ENCODE peak calls at places on chromosomes 13 and 19, in nine cellular contexts. L is CD14-positive monocyte; P is T-helper 17 cell; U is AG08396; M is Caki2; Y is HS-5; O is HS-27A; J is stimulated activated CD4-positive, alpha-beta T cell treated with anti-CD3 and anti-CD28 coated beads, Interleukin-12 subunit alpha, Interleukin-12 subunit beta, amount 100 ng/mL, for 24 hours; I is fibroblast of lung. S is an unnamed sample.

GRCh38 chr13:26518433-26519084 is 38.9 kb upstream of the WASF3 start:
- DNase-seq in L (no peak), P (no peak), U (no peak), M (no peak), Y (no peak), O (no peak), J (no peak), I (no peak), S (no peak)

GRCh38 chr13:100725472-100725871 is 50.9 kb upstream of the TMTC4 start:
- DNase-seq in L (no peak), P (no peak), U (no peak), M (no peak), Y (no peak), O (no peak), J (no peak), I (no peak), S (no peak)

GRCh38 chr19:55613396-55613795 is 7.9 kb downstream of the ZNF865 start:
- DNase-seq in L (no peak), P (no peak), U (no peak), M (no peak), Y (no peak), O (no peak), J (no peak), I (no peak), S (no peak)

GRCh38 chr19:54432144-54432738 is 16.8 kb upstream of the LENG8 start:
- DNase-seq in L (no peak), P (no peak), U (no peak), M (peak; percentile 12), Y (no peak), O (no peak), J (no peak), I (no peak), S (no peak)

GRCh38 chr13:97342936-97343335 is 91.0 kb upstream of the RAP2A start:
- DNase-seq in L (no peak), P (no peak), U (no peak), M (no peak), Y (no peak), O (no peak), J (no peak), I (no peak), S (no peak)

GRCh38 chr13:40477623-40478608 is 188.5 kb downstream of the FOXO1 start:
- DNase-seq in L (peak; percentile 71), P (no peak), U (no peak), M (no peak), Y (no peak), O (no peak), J (no peak), I (peak; percentile 22), S (no peak)

GRCh38 chr19:19485161-19485997 is 30.0 kb downstream of the TSSK6 start:
- DNase-seq in L (no peak), P (no peak), U (peak; percentile 44), M (no peak), Y (no peak), O (no peak), J (no peak), I (peak; percentile 65), S (no peak)

GRCh38 chr19:38270587-38271167 is 6.3 kb downstream of the SPINT2 start:
- DNase-seq in L (no peak), P (no peak), U (no peak), M (peak; percentile 93), Y (no peak), O (no peak), J (no peak), I (peak; percentile 54), S (no peak)

GRCh38 chr19:2974342-2974932 is 2.9 kb upstream of the TLE6 start:
- DNase-seq in L (no peak), P (no peak), U (peak; percentile 11), M (no peak), Y (no peak), O (no peak), J (no peak), I (peak; percentile 14), S (no peak)

GRCh38 chr19:48606463-48607358 is at the start of gene SPACA4:
- DNase-seq in L (no peak), P (no peak), U (no peak), M (no peak), Y (no peak), O (no peak), J (no peak), I (no peak), S (no peak)

GRCh38 chr13:20702945-20703784 is at the start of gene IL17D:
- DNase-seq in L (no peak), P (peak; percentile 27), U (peak; percentile 68), M (peak; percentile 16), Y (no peak), O (no peak), J (no peak), I (no peak), S (peak; percentile 50)

GRCh38 chr19:12984683-12985048 is 10.6 kb upstream of the NFIX start:
- DNase-seq in L (no peak), P (no peak), U (no peak), M (no peak), Y (no peak), O (no peak), J (no peak), I (no peak), S (peak; percentile 9)

GRCh38 chr19:47758433-47758784 is 13.1 kb downstream of the NOP53 start:
- DNase-seq in L (no peak), P (no peak), U (no peak), M (no peak), Y (no peak), O (no peak), J (no peak), I (no peak), S (no peak)

GRCh38 chr19:32041681-32042292 is 303.6 kb upstream of the ZNF507 start:
- DNase-seq in L (no peak), P (no peak), U (peak; percentile 54), M (no peak), Y (no peak), O (no peak), J (peak; percentile 5), I (peak; percentile 21), S (peak; percentile 41)

GRCh38 chr13:48624858-48625257 is 28.9 kb upstream of the CYSLTR2 start:
- DNase-seq in L (no peak), P (no peak), U (no peak), M (no peak), Y (no peak), O (no peak), J (no peak), I (peak; percentile 10), S (no peak)

GRCh38 chr19:5345895-5346386 is 5.3 kb upstream of the PTPRS start:
- DNase-seq in L (no peak), P (no peak), U (no peak), M (peak; percentile 65), Y (peak; percentile 1), O (no peak), J (no peak), I (peak; percentile 84), S (no peak)

GRCh38 chr13:22110368-22110767 is 439.5 kb downstream of the FGF9 start:
- DNase-seq in L (no peak), P (no peak), U (no peak), M (no peak), Y (no peak), O (no peak), J (no peak), I (no peak), S (no peak)

GRCh38 chr19:28446511-28446910 is 766.4 kb downstream of the UQCRFS1 start:
- DNase-seq in L (no peak), P (no peak), U (no peak), M (no peak), Y (no peak), O (no peak), J (no peak), I (no peak), S (no peak)

GRCh38 chr13:107192289-107192688 is 624.4 kb upstream of the ARGLU1 start:
- DNase-seq in L (no peak), P (no peak), U (no peak), M (peak; percentile 43), Y (no peak), O (no peak), J (no peak), I (peak; percentile 60), S (no peak)

GRCh38 chr19:37148214-37148613 is 24.3 kb downstream of the ZNF585A start:
- DNase-seq in L (no peak), P (no peak), U (no peak), M (no peak), Y (no peak), O (no peak), J (no peak), I (no peak), S (no peak)

GRCh38 chr13:113586661-113587479 is 2.3 kb downstream of the TFDP1 start:
- DNase-seq in L (no peak), P (no peak), U (no peak), M (no peak), Y (no peak), O (no peak), J (no peak), I (no peak), S (no peak)

GRCh38 chr13:102286326-102286725 is 115.5 kb downstream of the FGF14 start:
- DNase-seq in L (no peak), P (no peak), U (peak; percentile 43), M (peak; percentile 79), Y (peak; percentile 73), O (peak; percentile 40), J (no peak), I (peak; percentile 93), S (no peak)

GRCh38 chr19:28977826-28978225 is 235.1 kb downstream of the UQCRFS1 start:
- DNase-seq in L (no peak), P (no peak), U (peak; percentile 25), M (no peak), Y (no peak), O (no peak), J (no peak), I (no peak), S (no peak)

GRCh38 chr19:54121259-54121658 is 5.7 kb downstream of the PRPF31 start:
- DNase-seq in L (no peak), P (no peak), U (no peak), M (no peak), Y (no peak), O (no peak), J (no peak), I (no peak), S (no peak)

GRCh38 chr19:48578891-48579290 is 26.9 kb downstream of the SULT2B1 start:
- DNase-seq in L (no peak), P (no peak), U (no peak), M (no peak), Y (no peak), O (no peak), J (no peak), I (peak; percentile 48), S (no peak)

GRCh38 chr13:38849316-38849715 is 141.3 kb downstream of the STOML3 start:
- DNase-seq in L (no peak), P (no peak), U (no peak), M (peak; percentile 18), Y (peak; percentile 22), O (no peak), J (no peak), I (no peak), S (no peak)

GRCh38 chr13:27022571-27023311 is 148.9 kb downstream of the USP12 start:
- DNase-seq in L (no peak), P (no peak), U (peak; percentile 68), M (peak; percentile 84), Y (no peak), O (no peak), J (no peak), I (peak; percentile 71), S (peak; percentile 32)

GRCh38 chr19:15129856-15130580 is 22.8 kb downstream of the SYDE1 start:
- DNase-seq in L (no peak), P (no peak), U (no peak), M (no peak), Y (no peak), O (no peak), J (peak; percentile 43), I (no peak), S (no peak)

GRCh38 chr19:3149526-3150505 is 14.0 kb downstream of the GNA15 start:
- DNase-seq in L (peak; percentile 37), P (no peak), U (no peak), M (no peak), Y (no peak), O (no peak), J (no peak), I (no peak), S (no peak)

GRCh38 chr13:112078879-112079526 is 12.1 kb downstream of the SOX1 start:
- DNase-seq in L (no peak), P (no peak), U (no peak), M (no peak), Y (no peak), O (no peak), J (no peak), I (no peak), S (no peak)

GRCh38 chr13:65497265-65497664 is 1732.9 kb downstream of the PCDH9 start:
- DNase-seq in L (no peak), P (no peak), U (peak; percentile 1), M (peak; percentile 62), Y (peak; percentile 28), O (peak; percentile 39), J (no peak), I (peak; percentile 76), S (no peak)